ENCODE peak calls at places on chromosomes 6 and 20, in four cellular contexts. One of them, this sample, is unnamed.

GRCh38 chr6:137717074-137718073 is 149.7 kb upstream of the TNFAIP3 start:
- DNase-seq in endothelial cell of umbilical vein: no peak
- DNase-seq in neural progenitor cell: no peak
- DNase-seq in HCT116: no peak
- DNase-seq in this sample: peak; percentile 35

GRCh38 chr6:166496460-166496859 is 90.0 kb downstream of the RAMACL start:
- DNase-seq in HCT116: no peak
- DNase-seq in endothelial cell of umbilical vein: no peak
- DNase-seq in neural progenitor cell: no peak
- DNase-seq in this sample: no peak

GRCh38 chr6:47419621-47420020 is 58.0 kb upstream of the CD2AP start:
- DNase-seq in neural progenitor cell: no peak
- DNase-seq in endothelial cell of umbilical vein: peak; percentile 13
- DNase-seq in HCT116: no peak
- DNase-seq in this sample: no peak

GRCh38 chr6:101114703-101115102 is 233.6 kb upstream of the ASCC3 start:
- DNase-seq in endothelial cell of umbilical vein: no peak
- DNase-seq in HCT116: peak; percentile 18
- DNase-seq in neural progenitor cell: peak; percentile 61
- DNase-seq in this sample: peak; percentile 45

GRCh38 chr6:27296106-27296783 is 15.8 kb downstream of the POM121L2 start:
- DNase-seq in neural progenitor cell: peak; percentile 91
- DNase-seq in HCT116: peak; percentile 36
- DNase-seq in endothelial cell of umbilical vein: peak; percentile 39
- DNase-seq in this sample: no peak

GRCh38 chr6:148803979-148804378 is 57.1 kb downstream of the UST start:
- DNase-seq in HCT116: no peak
- DNase-seq in neural progenitor cell: no peak
- DNase-seq in endothelial cell of umbilical vein: no peak
- DNase-seq in this sample: no peak

GRCh38 chr20:3670945-3671344 is 7.7 kb upstream of the GFRA4 start:
- DNase-seq in HCT116: no peak
- DNase-seq in endothelial cell of umbilical vein: no peak
- DNase-seq in neural progenitor cell: no peak
- DNase-seq in this sample: no peak

GRCh38 chr6:159633196-159633595 is 59.8 kb downstream of the SOD2 start:
- DNase-seq in HCT116: peak; percentile 37
- DNase-seq in neural progenitor cell: peak; percentile 24
- DNase-seq in endothelial cell of umbilical vein: peak; percentile 30
- DNase-seq in this sample: peak; percentile 6

GRCh38 chr6:12911387-12911960 is 194.9 kb downstream of the PHACTR1 start:
- DNase-seq in neural progenitor cell: peak; percentile 23
- DNase-seq in endothelial cell of umbilical vein: peak; percentile 63
- DNase-seq in HCT116: no peak
- DNase-seq in this sample: peak; percentile 48

GRCh38 chr6:167683028-167683862 is 143.5 kb upstream of the AFDN start:
- DNase-seq in endothelial cell of umbilical vein: peak; percentile 94
- DNase-seq in HCT116: peak; percentile 82
- DNase-seq in neural progenitor cell: no peak
- DNase-seq in this sample: no peak

GRCh38 chr20:41476013-41476441 is 109.4 kb upstream of the EMILIN3 start:
- DNase-seq in endothelial cell of umbilical vein: peak; percentile 97
- DNase-seq in neural progenitor cell: no peak
- DNase-seq in HCT116: no peak
- DNase-seq in this sample: no peak

GRCh38 chr6:17998442-17998841 is 11.0 kb upstream of the KIF13A start:
- DNase-seq in endothelial cell of umbilical vein: no peak
- DNase-seq in neural progenitor cell: no peak
- DNase-seq in HCT116: no peak
- DNase-seq in this sample: no peak

DNA sequence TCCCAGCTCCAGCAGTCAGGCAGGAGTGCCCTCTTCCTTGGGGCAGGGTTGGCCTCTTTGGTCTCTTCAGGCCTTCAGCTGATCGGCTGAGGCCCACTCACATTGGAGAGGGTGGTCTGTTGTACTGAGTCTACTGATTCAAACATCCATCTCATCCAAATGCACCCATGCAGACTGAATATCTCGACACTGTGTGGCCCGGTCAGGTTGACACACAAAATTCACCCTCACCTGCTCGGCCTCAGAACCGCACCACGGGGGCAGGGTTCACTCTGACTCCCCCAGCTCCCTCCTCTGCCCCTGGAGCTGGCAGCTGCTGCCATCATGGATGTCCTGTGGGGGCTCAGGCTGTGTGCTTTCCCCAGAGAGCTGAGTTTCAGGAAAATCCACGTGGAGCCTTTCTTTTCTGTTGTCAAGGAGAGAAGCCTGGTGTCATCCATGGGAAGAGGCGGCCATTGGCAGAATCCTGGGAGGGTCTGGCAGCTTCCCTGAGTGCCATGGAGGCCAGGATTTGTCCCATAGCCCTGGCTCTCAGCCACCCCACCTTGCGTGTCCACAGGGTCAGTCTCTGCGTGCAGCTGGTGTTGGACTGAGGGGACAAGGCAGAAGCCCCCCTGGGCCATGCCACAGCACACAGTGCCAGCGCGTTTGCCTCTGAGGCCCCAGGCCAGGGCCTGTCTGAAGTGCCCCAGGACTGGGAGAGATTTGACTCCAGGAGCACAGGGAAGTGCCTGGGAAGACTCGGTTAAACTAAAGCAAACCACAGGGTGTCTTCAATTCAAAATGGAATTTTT is 114.1 kb downstream of the ERMARD start:
- DNase-seq in neural progenitor cell: no peak
- DNase-seq in HCT116: no peak
- DNase-seq in endothelial cell of umbilical vein: no peak
- DNase-seq in this sample: no peak
- H3K9me3 ChIP-seq in neural progenitor cell: no peaks in the 10 kb centered on the region
- H3K9me3 ChIP-seq in HCT116: no peaks in the 10 kb centered on the region
- H3K9me3 ChIP-seq in endothelial cell of umbilical vein: no peaks in the 10 kb centered on the region
- H3K9me3 ChIP-seq in this sample: no peaks in the 10 kb centered on the region

DNA sequence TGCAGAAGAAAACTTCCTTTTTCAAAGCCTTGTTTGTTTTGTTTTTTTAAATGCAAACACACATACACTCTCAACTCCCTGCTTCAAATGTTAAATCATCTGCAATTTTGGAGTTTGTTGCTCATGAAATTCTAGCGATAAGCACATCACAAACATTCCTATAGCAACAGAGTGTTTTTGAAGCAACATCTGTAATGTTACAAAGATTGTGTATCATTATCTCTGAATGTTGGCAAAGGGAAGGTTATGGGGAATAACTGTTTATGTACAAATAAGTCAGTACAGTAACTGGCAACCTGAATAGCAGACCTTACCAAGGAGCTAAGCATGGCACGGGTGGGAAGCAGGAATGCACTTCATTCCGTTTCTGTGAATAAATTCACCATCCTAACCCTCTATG is 84.8 kb upstream of the MRPS10 start:
- DNase-seq in neural progenitor cell: no peak
- DNase-seq in endothelial cell of umbilical vein: no peak
- DNase-seq in HCT116: no peak
- DNase-seq in this sample: no peak
- H3K27ac ChIP-seq in neural progenitor cell: no peak overlapping the region
- H3K27ac ChIP-seq in endothelial cell of umbilical vein: no peak overlapping the region
- H3K27ac ChIP-seq in HCT116: no peak overlapping the region
- H3K27ac ChIP-seq in this sample: no peak overlapping the region

GRCh38 chr6:80105972-80106417 is 476 bp upstream of the BCKDHB start:
- DNase-seq in endothelial cell of umbilical vein: no peak
- DNase-seq in neural progenitor cell: no peak
- DNase-seq in HCT116: no peak
- DNase-seq in this sample: no peak
- H2AFZ ChIP-seq in endothelial cell of umbilical vein: peak overlapping the region; percentile 96
- H2AFZ ChIP-seq in neural progenitor cell: peak overlapping the region; percentile 85
- H2AFZ ChIP-seq in HCT116: peak overlapping the region; percentile 98
- H2AFZ ChIP-seq in this sample: peak overlapping the region; percentile 87

GRCh38 chr20:46501337-46501942 is 11.9 kb downstream of the ZNF334 start:
- DNase-seq in neural progenitor cell: no peak
- DNase-seq in HCT116: no peak
- DNase-seq in endothelial cell of umbilical vein: no peak
- DNase-seq in this sample: no peak
- H3K9me3 ChIP-seq in neural progenitor cell: peaks cover 72% of the 10 kb centered on the region
- H3K9me3 ChIP-seq in HCT116: peaks cover 26% of the 10 kb centered on the region
- H3K9me3 ChIP-seq in endothelial cell of umbilical vein: no peaks in the 10 kb centered on the region
- H3K9me3 ChIP-seq in this sample: no peaks in the 10 kb centered on the region

GRCh38 chr6:45586216-45587171 is 208.8 kb upstream of the SUPT3H start:
- DNase-seq in endothelial cell of umbilical vein: no peak
- DNase-seq in neural progenitor cell: peak; percentile 11
- DNase-seq in HCT116: no peak
- DNase-seq in this sample: no peak
- H3K27ac ChIP-seq in endothelial cell of umbilical vein: no peak overlapping the region
- H3K27ac ChIP-seq in neural progenitor cell: no peak overlapping the region
- H3K27ac ChIP-seq in HCT116: peak overlapping the region; percentile 5
- H3K27ac ChIP-seq in this sample: no peak overlapping the region

DNA sequence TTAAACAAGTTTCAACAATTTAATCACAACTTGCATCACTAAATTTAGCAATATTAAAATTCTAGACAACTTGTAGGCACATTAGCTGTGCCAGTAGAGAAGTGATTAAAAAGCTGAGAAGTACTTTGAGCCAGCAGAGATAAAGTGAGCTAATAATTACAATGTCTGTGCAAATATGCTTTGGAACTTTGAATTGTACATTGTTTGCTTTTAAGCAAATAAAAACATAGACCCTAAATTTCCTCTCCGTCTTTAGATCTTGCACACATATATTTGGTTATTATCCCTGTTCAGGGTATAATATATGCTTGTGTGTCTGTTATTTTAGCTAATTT is 44.2 kb upstream of the DEFB112 start:
- DNase-seq in HCT116: no peak
- DNase-seq in neural progenitor cell: no peak
- DNase-seq in endothelial cell of umbilical vein: no peak
- DNase-seq in this sample: no peak
- H2AFZ ChIP-seq in HCT116: no peak overlapping the region
- H2AFZ ChIP-seq in neural progenitor cell: no peak overlapping the region
- H2AFZ ChIP-seq in endothelial cell of umbilical vein: no peak overlapping the region
- H2AFZ ChIP-seq in this sample: no peak overlapping the region

DNA sequence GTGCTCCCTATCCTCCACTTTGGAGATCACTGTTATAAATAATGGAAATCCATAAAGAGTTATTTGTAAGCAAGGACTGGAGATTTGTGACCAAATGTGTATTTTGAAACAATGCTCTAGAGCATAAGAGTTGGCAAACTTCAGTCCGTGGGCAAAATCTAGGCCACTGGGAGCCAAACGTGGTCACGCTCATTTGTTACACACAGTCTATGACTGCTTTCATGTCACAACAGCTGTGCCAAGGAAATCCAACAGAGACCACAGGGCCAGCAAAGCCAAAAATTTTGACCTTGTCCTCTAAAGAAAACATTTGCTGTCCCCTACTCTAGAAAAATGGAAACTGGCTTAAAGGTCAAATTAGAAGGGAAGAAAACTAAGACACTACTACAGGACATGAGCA is 7.9 kb downstream of the ZNF334 start:
- DNase-seq in HCT116: no peak
- DNase-seq in neural progenitor cell: no peak
- DNase-seq in endothelial cell of umbilical vein: no peak
- DNase-seq in this sample: no peak
- H3K9me3 ChIP-seq in HCT116: peaks cover 26% of the 10 kb centered on the region
- H3K9me3 ChIP-seq in neural progenitor cell: peaks cover 51% of the 10 kb centered on the region
- H3K9me3 ChIP-seq in endothelial cell of umbilical vein: no peaks in the 10 kb centered on the region
- H3K9me3 ChIP-seq in this sample: no peaks in the 10 kb centered on the region

GRCh38 chr6:169165031-169165430 is 88.6 kb downstream of the THBS2 start:
- DNase-seq in HCT116: no peak
- DNase-seq in endothelial cell of umbilical vein: no peak
- DNase-seq in neural progenitor cell: no peak
- DNase-seq in this sample: no peak
- H3K27ac ChIP-seq in HCT116: no peak overlapping the region
- H3K27ac ChIP-seq in endothelial cell of umbilical vein: no peak overlapping the region
- H3K27ac ChIP-seq in neural progenitor cell: no peak overlapping the region
- H3K27ac ChIP-seq in this sample: no peak overlapping the region

This sample was measured in MM.1S.